ENCODE peak calls at places on chromosomes 1 and 21, in five cellular contexts. One of them, this sample, is unnamed.

GRCh38 chr1:117859901-117860300 is 69.5 kb downstream of the GDAP2 start:
- DNase-seq in NCI-H2171 treated with DMSO at 0.1 percent for 48 hours: no peak
- DNase-seq in CD4-positive, alpha-beta T cell: no peak
- DNase-seq in stimulated activated naive CD8-positive, alpha-beta T cell treated with anti-CD3 and anti-CD28 coated beads, Interleukin-15, Interleukin-2, amounts not matched to agents 100 U/mL and 50 U/mL, for 24 hours: no peak
- DNase-seq in H9: no peak
- DNase-seq in this sample: no peak

GRCh38 chr1:33634806-33635205 is 162.4 kb downstream of the ZSCAN20 start:
- DNase-seq in H9: peak
- DNase-seq in stimulated activated naive CD8-positive, alpha-beta T cell treated with anti-CD3 and anti-CD28 coated beads, Interleukin-15, Interleukin-2, amounts not matched to agents 100 U/mL and 50 U/mL, for 24 hours: peak
- DNase-seq in NCI-H2171 treated with DMSO at 0.1 percent for 48 hours: peak
- DNase-seq in CD4-positive, alpha-beta T cell: no peak
- DNase-seq in this sample: no peak

GRCh38 chr1:208747979-208748378 is 503.8 kb upstream of the PLXNA2 start:
- DNase-seq in NCI-H2171 treated with DMSO at 0.1 percent for 48 hours: no peak
- DNase-seq in H9: no peak
- DNase-seq in CD4-positive, alpha-beta T cell: no peak
- DNase-seq in stimulated activated naive CD8-positive, alpha-beta T cell treated with anti-CD3 and anti-CD28 coated beads, Interleukin-15, Interleukin-2, amounts not matched to agents 100 U/mL and 50 U/mL, for 24 hours: no peak
- DNase-seq in this sample: no peak

GRCh38 chr1:215473943-215474342 is 93.2 kb upstream of the KCTD3 start:
- DNase-seq in CD4-positive, alpha-beta T cell: no peak
- DNase-seq in NCI-H2171 treated with DMSO at 0.1 percent for 48 hours: no peak
- DNase-seq in H9: no peak
- DNase-seq in stimulated activated naive CD8-positive, alpha-beta T cell treated with anti-CD3 and anti-CD28 coated beads, Interleukin-15, Interleukin-2, amounts not matched to agents 100 U/mL and 50 U/mL, for 24 hours: no peak
- DNase-seq in this sample: no peak

GRCh38 chr1:173420330-173420806 is 56.8 kb upstream of the PRDX6 start:
- DNase-seq in CD4-positive, alpha-beta T cell: peak
- DNase-seq in H9: peak
- DNase-seq in NCI-H2171 treated with DMSO at 0.1 percent for 48 hours: peak
- DNase-seq in stimulated activated naive CD8-positive, alpha-beta T cell treated with anti-CD3 and anti-CD28 coated beads, Interleukin-15, Interleukin-2, amounts not matched to agents 100 U/mL and 50 U/mL, for 24 hours: peak
- DNase-seq in this sample: peak

GRCh38 chr1:201955750-201956143 is 444 bp downstream of the TIMM17A start:
- DNase-seq in stimulated activated naive CD8-positive, alpha-beta T cell treated with anti-CD3 and anti-CD28 coated beads, Interleukin-15, Interleukin-2, amounts not matched to agents 100 U/mL and 50 U/mL, for 24 hours: no peak
- DNase-seq in NCI-H2171 treated with DMSO at 0.1 percent for 48 hours: no peak
- DNase-seq in H9: no peak
- DNase-seq in CD4-positive, alpha-beta T cell: no peak
- DNase-seq in this sample: no peak

GRCh38 chr1:155236451-155236850 is 18.8 kb downstream of the ENTREP3 start:
- DNase-seq in CD4-positive, alpha-beta T cell: no peak
- DNase-seq in stimulated activated naive CD8-positive, alpha-beta T cell treated with anti-CD3 and anti-CD28 coated beads, Interleukin-15, Interleukin-2, amounts not matched to agents 100 U/mL and 50 U/mL, for 24 hours: no peak
- DNase-seq in H9: no peak
- DNase-seq in NCI-H2171 treated with DMSO at 0.1 percent for 48 hours: no peak
- DNase-seq in this sample: no peak

GRCh38 chr21:17987328-17987727 is 168.2 kb upstream of the C21orf91 start:
- DNase-seq in CD4-positive, alpha-beta T cell: no peak
- DNase-seq in stimulated activated naive CD8-positive, alpha-beta T cell treated with anti-CD3 and anti-CD28 coated beads, Interleukin-15, Interleukin-2, amounts not matched to agents 100 U/mL and 50 U/mL, for 24 hours: no peak
- DNase-seq in NCI-H2171 treated with DMSO at 0.1 percent for 48 hours: no peak
- DNase-seq in H9: no peak
- DNase-seq in this sample: no peak

GRCh38 chr21:14273736-14274538 is 58.0 kb downstream of the RBM11 start:
- DNase-seq in H9: peak
- DNase-seq in stimulated activated naive CD8-positive, alpha-beta T cell treated with anti-CD3 and anti-CD28 coated beads, Interleukin-15, Interleukin-2, amounts not matched to agents 100 U/mL and 50 U/mL, for 24 hours: no peak
- DNase-seq in NCI-H2171 treated with DMSO at 0.1 percent for 48 hours: no peak
- DNase-seq in CD4-positive, alpha-beta T cell: no peak
- DNase-seq in this sample: no peak

GRCh38 chr21:42051788-42052187 is 19.3 kb upstream of the UMODL1 start:
- DNase-seq in CD4-positive, alpha-beta T cell: no peak
- DNase-seq in NCI-H2171 treated with DMSO at 0.1 percent for 48 hours: no peak
- DNase-seq in H9: no peak
- DNase-seq in stimulated activated naive CD8-positive, alpha-beta T cell treated with anti-CD3 and anti-CD28 coated beads, Interleukin-15, Interleukin-2, amounts not matched to agents 100 U/mL and 50 U/mL, for 24 hours: no peak
- DNase-seq in this sample: no peak

GRCh38 chr1:162035241-162035640 is 11.6 kb upstream of the OLFML2B start:
- DNase-seq in H9: no peak
- DNase-seq in NCI-H2171 treated with DMSO at 0.1 percent for 48 hours: no peak
- DNase-seq in CD4-positive, alpha-beta T cell: no peak
- DNase-seq in stimulated activated naive CD8-positive, alpha-beta T cell treated with anti-CD3 and anti-CD28 coated beads, Interleukin-15, Interleukin-2, amounts not matched to agents 100 U/mL and 50 U/mL, for 24 hours: peak
- DNase-seq in this sample: no peak

GRCh38 chr1:41364444-41365319 is 3.4 kb downstream of the FOXO6 start:
- DNase-seq in H9: no peak
- DNase-seq in CD4-positive, alpha-beta T cell: no peak
- DNase-seq in NCI-H2171 treated with DMSO at 0.1 percent for 48 hours: no peak
- DNase-seq in stimulated activated naive CD8-positive, alpha-beta T cell treated with anti-CD3 and anti-CD28 coated beads, Interleukin-15, Interleukin-2, amounts not matched to agents 100 U/mL and 50 U/mL, for 24 hours: no peak
- DNase-seq in this sample: no peak